ENCODE peak calls at places on chromosome 9, in five cellular contexts. K, G, E, J and U are unnamed samples.

GRCh38 chr9:89310486-89311345 is at the start of gene CKS2:
- DNase-seq in K (peak), G (peak), E (peak), J (peak), U (peak)

GRCh38 chr9:131477367-131477766 is 25.4 kb upstream of the POMT1 start:
- DNase-seq in K (no peak), G (no peak), E (no peak), J (no peak), U (no peak)

GRCh38 chr9:34664281-34665108 is 2.0 kb upstream of the CCL27 start:
- DNase-seq in K (peak), G (peak), E (no peak), J (peak), U (peak)

GRCh38 chr9:114723926-114724325 is 41.9 kb upstream of the TEX48 start:
- DNase-seq in K (no peak), G (no peak), E (no peak), J (no peak), U (no peak)

GRCh38 chr9:37636511-37637474 is 14.0 kb upstream of the FRMPD1 start:
- DNase-seq in K (no peak), G (no peak), E (no peak), J (no peak), U (no peak)

GRCh38 chr9:123556464-123557435 is 200.8 kb downstream of the CRB2 start:
- DNase-seq in K (no peak), G (no peak), E (no peak), J (no peak), U (no peak)

GRCh38 chr9:71725590-71726338 is 42.5 kb downstream of the CEMIP2 start:
- DNase-seq in K (peak), G (no peak), E (no peak), J (no peak), U (peak)

GRCh38 chr9:95004452-95005275 is 278.2 kb downstream of the AOPEP start:
- DNase-seq in K (no peak), G (no peak), E (peak), J (peak), U (peak)

GRCh38 chr9:130933114-130934046 is 5.7 kb downstream of the FIBCD1 start:
- DNase-seq in K (no peak), G (no peak), E (no peak), J (no peak), U (no peak)

GRCh38 chr9:36572515-36573418 is at the start of gene MELK:
- DNase-seq in K (peak), G (peak), E (peak), J (peak), U (peak)

GRCh38 chr9:114484854-114485443 is 20.3 kb downstream of the WHRN start:
- DNase-seq in K (peak), G (no peak), E (no peak), J (no peak), U (no peak)

GRCh38 chr9:113531919-113532808 is 68.6 kb downstream of the RGS3 start:
- DNase-seq in K (no peak), G (peak), E (no peak), J (no peak), U (no peak)

GRCh38 chr9:2967779-2968178 is 123.9 kb upstream of the PUM3 start:
- DNase-seq in K (no peak), G (no peak), E (no peak), J (no peak), U (no peak)

GRCh38 chr9:76109953-76110352 is 219.5 kb downstream of the PCSK5 start:
- DNase-seq in K (no peak), G (no peak), E (no peak), J (no peak), U (no peak)

GRCh38 chr9:98162638-98163037 is 29.8 kb downstream of the CORO2A start:
- DNase-seq in K (no peak), G (no peak), E (no peak), J (no peak), U (no peak)

GRCh38 chr9:37309136-37309535 is 113.4 kb upstream of the GRHPR start:
- DNase-seq in K (no peak), G (no peak), E (no peak), J (no peak), U (peak)

GRCh38 chr9:72151099-72151498 is 1.9 kb downstream of the GDA start:
- DNase-seq in K (no peak), G (no peak), E (no peak), J (no peak), U (no peak)

GRCh38 chr9:121322037-121322736 is 47.9 kb downstream of the STOM start:
- DNase-seq in K (peak), G (no peak), E (no peak), J (no peak), U (peak)

GRCh38 chr9:87959916-87960581 is 14.3 kb downstream of the CDK20 start:
- DNase-seq in K (no peak), G (no peak), E (no peak), J (no peak), U (no peak)

GRCh38 chr9:87708989-87709706 is 16.8 kb upstream of the CTSL start:
- DNase-seq in K (no peak), G (no peak), E (no peak), J (no peak), U (no peak)

GRCh38 chr9:93391898-93392297 is 59.6 kb upstream of the FAM120A start:
- DNase-seq in K (no peak), G (no peak), E (no peak), J (no peak), U (peak)

GRCh38 chr9:93392974-93393373 is 58.5 kb upstream of the FAM120A start:
- DNase-seq in K (no peak), G (no peak), E (no peak), J (no peak), U (no peak)

GRCh38 chr9:93390953-93391515 is 60.5 kb upstream of the FAM120A start:
- DNase-seq in K (no peak), G (no peak), E (no peak), J (no peak), U (no peak)

DNA sequence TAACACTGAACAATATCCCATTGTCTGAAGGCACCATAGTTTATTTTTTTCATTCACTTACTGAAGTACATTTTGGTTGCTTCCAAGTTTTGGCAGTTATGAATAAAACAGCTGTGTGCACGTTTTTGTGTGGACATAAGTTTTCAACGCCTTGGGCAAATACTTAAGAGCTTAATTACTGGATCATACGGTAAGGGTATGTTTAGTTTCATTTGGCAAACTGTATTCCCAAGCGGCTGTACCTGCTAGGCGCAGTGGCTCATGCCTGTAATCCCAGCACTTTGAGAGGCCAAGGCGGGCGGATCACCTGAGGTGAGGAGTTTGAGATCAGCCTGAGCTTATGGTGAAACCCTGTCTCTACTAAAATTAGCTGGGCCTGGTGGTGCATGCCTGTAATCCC is 63.7 kb upstream of the FAM120A start:
- DNase-seq in K (no peak), G (no peak), E (no peak), J (no peak), U (no peak)
- TF ChIP-seq POLR2A in K (no peak), G (no peak), E (no peak), J (no peak), U (no peak)

GRCh38 chr9:136847065-136847826 is 2.0 kb upstream of the PHPT1 start:
- DNase-seq in K (peak), G (no peak), E (no peak), J (no peak), U (peak)

GRCh38 chr9:136847827-136848392 is 1.3 kb upstream of the PHPT1 start:
- DNase-seq in K (peak), G (peak), E (peak), J (no peak), U (peak)

GRCh38 chr9:136844766-136845464 is 2.6 kb downstream of the AJM1 start:
- DNase-seq in K (no peak), G (no peak), E (no peak), J (no peak), U (no peak)

GRCh38 chr9:136846376-136847064 is 2.7 kb upstream of the PHPT1 start:
- DNase-seq in K (no peak), G (no peak), E (no peak), J (no peak), U (peak)

DNA sequence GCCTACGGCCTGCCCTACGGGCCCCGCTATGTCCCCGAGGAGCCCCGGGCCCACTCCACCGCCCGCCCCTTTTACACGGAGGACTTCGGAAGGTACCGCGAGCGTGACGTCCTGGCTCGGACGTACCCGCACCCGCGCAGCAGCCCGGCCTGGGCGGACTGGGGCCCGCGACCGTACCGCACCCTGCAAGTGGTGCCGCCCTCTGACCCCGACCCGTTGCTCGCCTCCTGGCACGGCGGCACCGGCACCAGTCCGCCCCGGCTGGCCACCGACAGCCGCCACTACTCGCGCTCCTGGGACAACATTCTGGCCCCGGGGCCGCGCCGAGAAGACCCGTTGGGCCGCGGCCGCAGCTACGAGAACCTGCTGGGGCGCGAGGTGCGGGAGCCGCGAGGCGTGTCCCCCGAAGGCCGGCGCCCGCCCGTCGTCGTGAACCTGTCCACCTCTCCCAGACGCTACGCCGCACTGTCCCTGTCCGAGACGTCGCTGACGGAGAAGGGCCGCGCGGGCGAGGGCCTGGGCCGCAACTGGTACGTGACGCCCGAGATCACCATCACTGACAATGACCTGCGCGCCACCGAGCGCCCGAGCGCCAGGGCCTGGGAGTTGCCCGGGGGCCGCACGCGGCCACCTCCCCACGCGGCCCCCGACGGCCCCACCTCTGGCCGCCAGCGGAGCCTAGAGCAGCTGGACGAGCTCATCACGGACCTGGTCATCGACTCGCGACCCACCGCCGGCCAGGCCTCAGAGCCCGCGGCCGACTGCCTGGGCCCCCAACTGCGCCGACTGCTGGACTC is 3.4 kb downstream of the AJM1 start:
- DNase-seq in K (no peak), G (no peak), E (no peak), J (no peak), U (no peak)
- TF ChIP-seq POLR2A in K (no peak), G (no peak), E (no peak), J (no peak), U (no peak)

GRCh38 chr9:126232461-126232860 is 94.2 kb upstream of the MVB12B start:
- DNase-seq in K (no peak), G (no peak), E (no peak), J (no peak), U (no peak)
- TF ChIP-seq POLR2A in K (no peak), G (no peak), E (no peak), J (no peak), U (no peak)

DNA sequence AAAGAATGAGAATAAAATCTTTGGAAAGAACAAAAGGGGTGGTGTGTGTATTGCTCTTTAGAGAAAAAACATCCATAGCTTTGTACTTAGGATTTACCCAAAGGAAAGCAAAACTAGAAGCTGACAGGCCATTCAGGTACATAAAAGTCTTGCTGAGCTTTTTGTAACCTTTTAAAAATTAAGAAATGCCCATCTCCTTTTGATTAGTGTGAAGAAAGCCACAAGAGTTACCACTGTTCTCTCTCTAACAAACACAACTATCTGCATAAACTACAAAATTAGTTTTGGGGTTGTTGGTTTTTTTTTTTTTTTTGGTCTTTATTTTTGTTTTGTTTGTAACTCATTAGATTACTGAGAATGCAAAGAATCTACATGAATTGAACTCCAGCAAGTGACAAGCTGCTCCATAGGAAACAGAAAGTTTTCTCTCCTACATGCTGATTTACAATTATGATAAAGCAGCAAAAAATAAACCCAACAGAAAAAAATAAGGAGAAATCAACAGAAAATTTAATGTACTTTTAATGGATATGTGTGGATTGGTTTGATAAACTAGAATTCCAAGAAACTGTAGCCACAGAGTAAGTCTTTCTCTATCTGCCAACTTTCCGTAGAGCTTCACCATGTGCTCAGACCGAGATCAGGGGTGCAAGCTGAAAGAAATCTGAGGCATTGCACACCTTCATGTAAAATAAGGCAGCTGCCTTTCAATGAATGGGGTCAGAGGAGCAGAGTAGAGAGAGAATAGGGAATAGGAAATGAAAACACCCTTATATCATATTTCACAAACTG is 12.3 kb downstream of the BAAT start:
- DNase-seq in K (no peak), G (no peak), E (no peak), J (no peak), U (no peak)
- TF ChIP-seq POLR2A in K (no peak), G (no peak), E (no peak), J (no peak), U (no peak)